ENCODE peak calls at places on chromosomes 12 and 14, in eight cellular contexts. One of them, this sample, is unnamed.

GRCh38 chr12:112843272-112843671 is 51.7 kb downstream of the RPH3A start:
- DNase-seq in IMR-90: no peak
- DNase-seq in prostate gland: no peak
- DNase-seq in K562: no peak
- DNase-seq in esophagus muscularis mucosa: no peak
- DNase-seq in GM12891: no peak
- DNase-seq in thyroid gland: no peak
- DNase-seq in NB4: no peak
- DNase-seq in this sample: no peak

GRCh38 chr12:101172316-101172715 is 37.7 kb downstream of the SLC5A8 start:
- DNase-seq in K562: peak; percentile 42
- DNase-seq in NB4: peak; percentile 63
- DNase-seq in esophagus muscularis mucosa: no peak
- DNase-seq in GM12891: no peak
- DNase-seq in thyroid gland: peak; percentile 49
- DNase-seq in prostate gland: no peak
- DNase-seq in IMR-90: peak; percentile 10
- DNase-seq in this sample: no peak

GRCh38 chr12:15164997-15165659 is 56.1 kb downstream of the RERG start:
- DNase-seq in IMR-90: no peak
- DNase-seq in NB4: peak; percentile 17
- DNase-seq in K562: no peak
- DNase-seq in thyroid gland: no peak
- DNase-seq in prostate gland: no peak
- DNase-seq in GM12891: no peak
- DNase-seq in esophagus muscularis mucosa: no peak
- DNase-seq in this sample: no peak

GRCh38 chr12:18482601-18483120 is 221.3 kb downstream of the PIK3C2G start:
- DNase-seq in IMR-90: no peak
- DNase-seq in NB4: no peak
- DNase-seq in prostate gland: no peak
- DNase-seq in esophagus muscularis mucosa: no peak
- DNase-seq in thyroid gland: no peak
- DNase-seq in GM12891: no peak
- DNase-seq in K562: no peak
- DNase-seq in this sample: no peak

GRCh38 chr12:105204916-105205315 is 31.1 kb downstream of the APPL2 start:
- DNase-seq in esophagus muscularis mucosa: no peak
- DNase-seq in thyroid gland: no peak
- DNase-seq in prostate gland: no peak
- DNase-seq in K562: no peak
- DNase-seq in IMR-90: peak; percentile 84
- DNase-seq in GM12891: no peak
- DNase-seq in NB4: no peak
- DNase-seq in this sample: peak; percentile 15

GRCh38 chr12:92047058-92047826 is 98.4 kb downstream of the BTG1 start:
- DNase-seq in NB4: no peak
- DNase-seq in prostate gland: no peak
- DNase-seq in esophagus muscularis mucosa: no peak
- DNase-seq in thyroid gland: no peak
- DNase-seq in GM12891: no peak
- DNase-seq in K562: no peak
- DNase-seq in IMR-90: peak; percentile 29
- DNase-seq in this sample: no peak

GRCh38 chr12:47754126-47754525 is 4.6 kb downstream of the RAPGEF3 start:
- DNase-seq in IMR-90: no peak
- DNase-seq in K562: no peak
- DNase-seq in prostate gland: no peak
- DNase-seq in thyroid gland: no peak
- DNase-seq in NB4: no peak
- DNase-seq in esophagus muscularis mucosa: no peak
- DNase-seq in GM12891: no peak
- DNase-seq in this sample: no peak

GRCh38 chr12:105382771-105383632 is 52.5 kb downstream of the C12orf75 start:
- DNase-seq in K562: peak; percentile 59
- DNase-seq in GM12891: peak; percentile 42
- DNase-seq in esophagus muscularis mucosa: peak; percentile 70
- DNase-seq in NB4: peak; percentile 70
- DNase-seq in prostate gland: peak; percentile 30
- DNase-seq in IMR-90: peak; percentile 73
- DNase-seq in thyroid gland: no peak
- DNase-seq in this sample: peak; percentile 37

GRCh38 chr12:31859232-31859977 is 99.8 kb upstream of the RESF1 start:
- DNase-seq in prostate gland: no peak
- DNase-seq in GM12891: no peak
- DNase-seq in K562: no peak
- DNase-seq in esophagus muscularis mucosa: no peak
- DNase-seq in IMR-90: no peak
- DNase-seq in NB4: no peak
- DNase-seq in thyroid gland: no peak
- DNase-seq in this sample: no peak

GRCh38 chr12:49330631-49331359 is 6.2 kb downstream of the C1QL4 start:
- DNase-seq in thyroid gland: no peak
- DNase-seq in K562: no peak
- DNase-seq in esophagus muscularis mucosa: no peak
- DNase-seq in prostate gland: no peak
- DNase-seq in NB4: no peak
- DNase-seq in GM12891: no peak
- DNase-seq in IMR-90: no peak
- DNase-seq in this sample: no peak

GRCh38 chr12:43241971-43242370 is 310.0 kb downstream of the ADAMTS20 start:
- DNase-seq in IMR-90: peak; percentile 71
- DNase-seq in GM12891: no peak
- DNase-seq in thyroid gland: no peak
- DNase-seq in esophagus muscularis mucosa: no peak
- DNase-seq in NB4: no peak
- DNase-seq in prostate gland: no peak
- DNase-seq in K562: no peak
- DNase-seq in this sample: no peak

GRCh38 chr12:104975621-104976343 is 10.3 kb upstream of the NOPCHAP1 start:
- DNase-seq in GM12891: no peak
- DNase-seq in NB4: peak; percentile 73
- DNase-seq in thyroid gland: no peak
- DNase-seq in IMR-90: peak; percentile 48
- DNase-seq in prostate gland: no peak
- DNase-seq in K562: no peak
- DNase-seq in esophagus muscularis mucosa: no peak
- DNase-seq in this sample: no peak

GRCh38 chr12:124914392-124915248 is at the start of gene UBC:
- DNase-seq in NB4: peak; percentile 96
- DNase-seq in IMR-90: peak; percentile 92
- DNase-seq in esophagus muscularis mucosa: peak; percentile 98
- DNase-seq in prostate gland: peak; percentile 92
- DNase-seq in K562: peak; percentile 94
- DNase-seq in GM12891: peak; percentile 54
- DNase-seq in thyroid gland: peak; percentile 87
- DNase-seq in this sample: no peak

GRCh38 chr12:108375986-108376663 is 37.0 kb upstream of the CMKLR1 start:
- DNase-seq in thyroid gland: no peak
- DNase-seq in NB4: peak; percentile 62
- DNase-seq in prostate gland: no peak
- DNase-seq in K562: no peak
- DNase-seq in GM12891: no peak
- DNase-seq in IMR-90: no peak
- DNase-seq in esophagus muscularis mucosa: no peak
- DNase-seq in this sample: no peak

GRCh38 chr14:24789277-24789832 is 155.4 kb upstream of the GZMB start:
- DNase-seq in prostate gland: no peak
- DNase-seq in NB4: no peak
- DNase-seq in K562: no peak
- DNase-seq in thyroid gland: no peak
- DNase-seq in esophagus muscularis mucosa: no peak
- DNase-seq in IMR-90: no peak
- DNase-seq in GM12891: no peak
- DNase-seq in this sample: no peak

GRCh38 chr12:120962487-120963054 is 15.8 kb upstream of the HNF1A start:
- DNase-seq in K562: no peak
- DNase-seq in esophagus muscularis mucosa: no peak
- DNase-seq in GM12891: no peak
- DNase-seq in prostate gland: no peak
- DNase-seq in IMR-90: peak; percentile 5
- DNase-seq in thyroid gland: no peak
- DNase-seq in NB4: no peak
- DNase-seq in this sample: no peak

GRCh38 chr12:28708918-28709371 is 440.1 kb upstream of the FAR2 start:
- DNase-seq in prostate gland: no peak
- DNase-seq in thyroid gland: peak; percentile 2
- DNase-seq in esophagus muscularis mucosa: no peak
- DNase-seq in IMR-90: peak; percentile 61
- DNase-seq in NB4: no peak
- DNase-seq in GM12891: no peak
- DNase-seq in K562: no peak
- DNase-seq in this sample: no peak

GRCh38 chr14:32080001-32080510 is 3.0 kb downstream of the ARHGAP5 start:
- DNase-seq in thyroid gland: no peak
- DNase-seq in prostate gland: no peak
- DNase-seq in IMR-90: no peak
- DNase-seq in GM12891: no peak
- DNase-seq in esophagus muscularis mucosa: no peak
- DNase-seq in NB4: no peak
- DNase-seq in K562: no peak
- DNase-seq in this sample: no peak

GRCh38 chr12:120872487-120872886 is 31.7 kb downstream of the SPPL3 start:
- DNase-seq in esophagus muscularis mucosa: no peak
- DNase-seq in thyroid gland: no peak
- DNase-seq in NB4: no peak
- DNase-seq in K562: no peak
- DNase-seq in prostate gland: no peak
- DNase-seq in GM12891: no peak
- DNase-seq in IMR-90: no peak
- DNase-seq in this sample: no peak

GRCh38 chr12:39813776-39814175 is 194.2 kb upstream of the ABCD2 start:
- DNase-seq in K562: no peak
- DNase-seq in NB4: no peak
- DNase-seq in IMR-90: peak; percentile 22
- DNase-seq in esophagus muscularis mucosa: no peak
- DNase-seq in thyroid gland: no peak
- DNase-seq in GM12891: no peak
- DNase-seq in prostate gland: no peak
- DNase-seq in this sample: no peak

GRCh38 chr14:103220982-103221641 is 97.9 kb downstream of the TNFAIP2 start:
- DNase-seq in esophagus muscularis mucosa: no peak
- DNase-seq in NB4: no peak
- DNase-seq in thyroid gland: no peak
- DNase-seq in IMR-90: no peak
- DNase-seq in prostate gland: no peak
- DNase-seq in GM12891: no peak
- DNase-seq in K562: no peak
- DNase-seq in this sample: no peak

GRCh38 chr12:53073881-53074280 is 5.3 kb downstream of the SPRYD3 start:
- DNase-seq in esophagus muscularis mucosa: peak; percentile 91
- DNase-seq in GM12891: no peak
- DNase-seq in IMR-90: no peak
- DNase-seq in K562: no peak
- DNase-seq in prostate gland: no peak
- DNase-seq in thyroid gland: no peak
- DNase-seq in NB4: no peak
- DNase-seq in this sample: no peak

GRCh38 chr12:77686760-77687159 is 143.9 kb upstream of the NAV3 start:
- DNase-seq in GM12891: no peak
- DNase-seq in esophagus muscularis mucosa: no peak
- DNase-seq in thyroid gland: no peak
- DNase-seq in K562: no peak
- DNase-seq in IMR-90: peak; percentile 34
- DNase-seq in NB4: peak; percentile 4
- DNase-seq in prostate gland: no peak
- DNase-seq in this sample: no peak

GRCh38 chr12:46382974-46383653 is 10.5 kb upstream of the SLC38A2 start:
- DNase-seq in esophagus muscularis mucosa: peak; percentile 99
- DNase-seq in K562: peak; percentile 98
- DNase-seq in prostate gland: peak; percentile 97
- DNase-seq in IMR-90: peak; percentile 97
- DNase-seq in thyroid gland: peak; percentile 97
- DNase-seq in NB4: peak; percentile 98
- DNase-seq in GM12891: peak; percentile 68
- DNase-seq in this sample: peak; percentile 63
- TF ChIP-seq POLR2A in esophagus muscularis mucosa: peak; percentile 88
- TF ChIP-seq POLR2A in K562: peak; percentile 80
- TF ChIP-seq POLR2A in prostate gland: peak; percentile 96
- TF ChIP-seq POLR2A in IMR-90: no peak
- TF ChIP-seq POLR2A in thyroid gland: peak; percentile 91
- TF ChIP-seq POLR2A in NB4: peak; percentile 97
- TF ChIP-seq POLR2A in GM12891: peak; percentile 29
- TF ChIP-seq POLR2A in this sample: peak; percentile 71

GRCh38 chr14:100372357-100373048 is 49.4 kb downstream of the SLC25A47 start:
- DNase-seq in prostate gland: no peak
- DNase-seq in GM12891: no peak
- DNase-seq in NB4: no peak
- DNase-seq in esophagus muscularis mucosa: no peak
- DNase-seq in K562: peak; percentile 34
- DNase-seq in thyroid gland: no peak
- DNase-seq in IMR-90: no peak
- DNase-seq in this sample: no peak
- TF ChIP-seq POLR2A in prostate gland: no peak
- TF ChIP-seq POLR2A in GM12891: peak; percentile 38
- TF ChIP-seq POLR2A in NB4: no peak
- TF ChIP-seq POLR2A in esophagus muscularis mucosa: no peak
- TF ChIP-seq POLR2A in K562: peak; percentile 34
- TF ChIP-seq POLR2A in thyroid gland: no peak
- TF ChIP-seq POLR2A in IMR-90: no peak
- TF ChIP-seq POLR2A in this sample: no peak

DNA sequence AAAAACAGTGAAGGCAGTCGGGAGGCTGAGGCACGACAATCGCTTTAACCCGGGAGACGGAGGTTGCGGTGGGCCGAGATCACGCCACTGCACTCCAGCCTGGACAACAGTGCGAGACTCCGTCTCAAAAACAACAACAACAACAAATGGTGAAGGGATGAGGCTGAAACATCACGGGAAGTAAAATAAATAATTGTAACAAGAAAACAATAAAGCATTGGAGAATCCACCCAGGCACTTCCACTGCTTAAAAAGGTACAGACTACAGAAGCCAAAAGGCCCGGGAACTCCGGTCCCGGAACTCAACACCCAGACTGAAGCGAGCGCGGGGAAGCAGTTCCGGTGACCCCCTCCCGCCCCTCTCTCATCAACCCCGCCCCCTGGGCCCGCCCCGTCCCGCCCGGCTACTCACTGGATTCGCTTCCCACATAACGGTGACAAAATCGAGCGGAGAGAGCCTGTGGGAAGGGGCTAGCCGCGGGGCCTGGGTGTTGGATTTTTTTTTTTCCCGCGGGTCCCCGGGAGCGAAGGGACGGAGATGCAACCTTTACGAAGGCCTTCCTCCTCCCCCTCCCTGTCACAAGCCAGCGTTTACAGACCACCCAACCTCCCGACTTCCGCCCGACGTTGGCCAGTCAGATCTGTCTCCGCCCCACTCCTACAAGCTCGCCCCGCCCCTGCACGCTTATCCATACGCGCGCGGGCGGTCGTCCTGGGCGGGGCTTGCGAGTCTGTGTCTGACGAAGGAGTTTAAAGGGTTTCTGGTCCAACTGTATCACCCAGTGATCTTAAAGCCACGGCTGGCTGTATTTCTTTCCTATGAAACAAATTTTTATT is at the start of gene PARP11:
- DNase-seq in K562: peak; percentile 88
- DNase-seq in NB4: peak; percentile 97
- DNase-seq in IMR-90: peak; percentile 95
- DNase-seq in thyroid gland: peak; percentile 98
- DNase-seq in GM12891: peak; percentile 73
- DNase-seq in prostate gland: peak; percentile 96
- DNase-seq in esophagus muscularis mucosa: peak; percentile 99
- DNase-seq in this sample: peak; percentile 84
- TF ChIP-seq POLR2A in K562: no peak
- TF ChIP-seq POLR2A in NB4: peak; percentile 56
- TF ChIP-seq POLR2A in IMR-90: peak; percentile 74
- TF ChIP-seq POLR2A in thyroid gland: peak; percentile 74
- TF ChIP-seq POLR2A in GM12891: peak; percentile 75
- TF ChIP-seq POLR2A in prostate gland: peak; percentile 36
- TF ChIP-seq POLR2A in esophagus muscularis mucosa: no peak
- TF ChIP-seq POLR2A in this sample: no peak

GRCh38 chr14:49861581-49861922 is 9.0 kb upstream of the NEMF start:
- DNase-seq in GM12891: no peak
- DNase-seq in NB4: peak; percentile 85
- DNase-seq in thyroid gland: peak; percentile 63
- DNase-seq in K562: peak; percentile 63
- DNase-seq in IMR-90: peak; percentile 87
- DNase-seq in esophagus muscularis mucosa: peak; percentile 92
- DNase-seq in prostate gland: peak; percentile 64
- DNase-seq in this sample: no peak
- TF ChIP-seq POLR2A in GM12891: peak; percentile 48
- TF ChIP-seq POLR2A in NB4: peak; percentile 19
- TF ChIP-seq POLR2A in thyroid gland: no peak
- TF ChIP-seq POLR2A in K562: no peak
- TF ChIP-seq POLR2A in IMR-90: peak; percentile 72
- TF ChIP-seq POLR2A in esophagus muscularis mucosa: peak; percentile 2
- TF ChIP-seq POLR2A in prostate gland: peak; percentile 30
- TF ChIP-seq POLR2A in this sample: peak; percentile 9